ENCODE peak calls at places on chromosomes 2 and 18, in four cellular contexts. G is K562, T is HepG2, V is HEK293T. R is an unnamed sample.
A peak's percentile ranks its signal among the peaks of the same experiment; 100 is the strongest.

GRCh38 chr2:11898576-11898975 is 152.1 kb downstream of the LPIN1 start:
- DNase-seq in V (no peak), T (no peak), G (no peak), R (no peak)

GRCh38 chr2:127040169-127040568 is 66.8 kb downstream of the BIN1 start:
- DNase-seq in T (no peak), V (no peak), G (no peak), R (no peak)

GRCh38 chr2:144415381-144415780 is 104.5 kb downstream of the ZEB2 start:
- DNase-seq in V (no peak), T (no peak), G (no peak), R (no peak)

GRCh38 chr2:173657996-173658717 is 303.5 kb downstream of the CDCA7 start:
- DNase-seq in V (no peak), G (no peak), T (peak; percentile 26), R (no peak)

GRCh38 chr2:28606986-28607441 is 111.2 kb downstream of the PLB1 start:
- DNase-seq in G (no peak), T (no peak), V (no peak), R (peak; percentile 32)

GRCh38 chr18:26854292-26854881 is 11.1 kb downstream of the AQP4 start:
- DNase-seq in T (no peak), G (no peak), V (no peak), R (no peak)

GRCh38 chr2:232363784-232364615 is 14.6 kb upstream of the ALPP start:
- DNase-seq in V (no peak), G (no peak), T (no peak), R (peak; percentile 1)

GRCh38 chr2:132669854-132670103 is 226 bp downstream of the LYPD1 start:
- DNase-seq in V (peak; percentile 42), G (no peak), T (no peak), R (no peak)

GRCh38 chr2:42652086-42652485 is 83.7 kb downstream of the MTA3 start:
- DNase-seq in G (no peak), V (no peak), T (no peak), R (no peak)

GRCh38 chr2:16102976-16103380 is 162.6 kb downstream of the MYCN start:
- DNase-seq in G (no peak), T (no peak), V (no peak), R (peak; percentile 26)

GRCh38 chr2:160751021-160751420 is 257.4 kb upstream of the RBMS1 start:
- DNase-seq in G (no peak), T (no peak), V (no peak), R (no peak)

GRCh38 chr2:48841126-48841525 is 85.6 kb upstream of the LHCGR start:
- DNase-seq in T (no peak), G (no peak), V (no peak), R (no peak)

GRCh38 chr2:48849770-48850169 is 94.2 kb upstream of the LHCGR start:
- DNase-seq in T (no peak), V (no peak), G (no peak), R (no peak)

GRCh38 chr2:48845719-48846118 is 90.2 kb upstream of the LHCGR start:
- DNase-seq in G (no peak), V (no peak), T (no peak), R (no peak)

GRCh38 chr2:48844418-48845155 is 89.1 kb upstream of the LHCGR start:
- DNase-seq in V (no peak), T (no peak), G (no peak), R (no peak)
- TF ChIP-seq ELF4 in V (no peak), T (no peak), G (no peak), R (no peak)

GRCh38 chr2:233440714-233441113 is 86.4 kb downstream of the DGKD start:
- DNase-seq in V (no peak), T (no peak), G (no peak), R (no peak)
- TF ChIP-seq ELF4 in V (no peak), T (no peak), G (no peak), R (no peak)

DNA sequence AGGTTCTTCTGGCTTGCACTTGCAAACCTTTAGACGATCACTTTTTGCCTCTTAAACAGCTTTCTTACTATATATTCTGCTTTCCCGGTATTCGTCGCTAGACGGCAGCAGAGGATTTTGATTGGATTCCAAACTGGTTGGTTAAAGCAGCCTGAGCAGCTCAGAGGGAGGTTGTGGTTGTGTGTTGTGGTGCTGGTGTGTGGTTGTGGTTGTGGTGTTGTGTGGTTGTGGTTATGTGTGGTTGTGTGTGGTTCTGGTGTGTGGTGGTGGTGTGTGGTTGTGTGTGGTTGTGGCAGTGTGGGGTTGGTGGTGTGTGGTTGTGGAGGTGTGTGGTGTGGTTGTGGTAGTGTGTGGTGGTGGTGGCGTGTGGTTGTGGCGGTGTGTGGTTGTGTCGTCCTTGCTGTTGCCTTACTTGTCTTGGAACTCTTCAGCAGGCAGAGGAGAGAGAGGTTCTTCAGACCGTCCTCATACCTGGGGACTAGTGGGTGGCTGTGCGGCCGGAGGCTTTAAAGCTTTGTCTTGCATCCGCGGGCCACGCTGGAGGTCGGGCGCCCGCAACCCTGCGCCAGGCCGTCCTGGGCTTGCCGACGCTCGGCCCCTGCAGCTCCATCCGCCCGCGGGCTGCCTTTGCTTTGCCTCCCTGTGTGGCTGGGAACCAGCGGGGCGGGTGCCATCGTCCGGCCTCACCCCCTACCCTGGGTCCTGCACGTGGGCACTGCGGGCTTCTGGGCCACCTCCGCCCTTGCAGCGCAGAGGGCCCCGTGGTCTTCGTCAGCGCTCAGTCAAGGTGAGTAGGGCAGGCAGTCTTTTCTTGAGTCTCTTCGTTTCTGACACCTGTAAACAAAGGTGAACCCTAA is 190.8 kb downstream of the ARHGAP28 start:
- DNase-seq in V (peak; percentile 50), G (peak; percentile 44), T (peak; percentile 61), R (peak; percentile 78)
- TF ChIP-seq ELF4 in V (no peak), G (peak; percentile 61), T (no peak), R (no peak)

GRCh38 chr2:96436416-96436815 is 68.7 kb downstream of the NEURL3 start:
- DNase-seq in T (no peak), V (no peak), G (no peak), R (no peak)

GRCh38 chr2:96431319-96431718 is 73.8 kb downstream of the NEURL3 start:
- DNase-seq in V (no peak), T (no peak), G (no peak), R (no peak)

GRCh38 chr2:96427169-96427568 is 78.0 kb downstream of the NEURL3 start:
- DNase-seq in G (no peak), T (no peak), V (no peak), R (no peak)

GRCh38 chr2:96427917-96428316 is 77.2 kb downstream of the NEURL3 start:
- DNase-seq in V (no peak), T (peak; percentile 72), G (no peak), R (no peak)

GRCh38 chr2:96430394-96430988 is 74.7 kb downstream of the NEURL3 start:
- DNase-seq in V (no peak), G (no peak), T (no peak), R (no peak)
- TF ChIP-seq ELF4 in V (no peak), G (no peak), T (no peak), R (no peak)

DNA sequence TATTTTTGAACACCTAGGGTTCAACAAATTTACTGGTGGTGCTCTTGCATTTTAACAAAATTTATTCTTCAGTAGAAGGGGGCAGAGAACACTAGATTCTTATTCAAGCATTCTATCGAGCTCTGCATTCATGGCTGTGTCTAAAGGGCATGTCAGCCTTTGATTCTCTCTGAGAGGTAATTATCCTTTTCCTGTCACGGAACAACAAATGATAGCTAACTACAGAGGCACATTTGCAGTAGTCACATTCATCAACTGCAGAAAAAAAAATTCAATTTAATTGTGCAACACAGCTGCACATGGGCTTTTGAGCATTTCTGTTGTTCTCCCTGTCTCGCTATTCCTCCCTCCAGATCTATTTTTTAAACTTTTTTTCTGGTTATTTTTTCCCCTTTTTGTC is 13.0 kb upstream of the DLX1 start:
- DNase-seq in V (no peak), G (no peak), T (no peak), R (no peak)
- TF ChIP-seq ELF4 in V (no peak), G (no peak), T (no peak), R (no peak)

GRCh38 chr2:72214429-72215143 is 66.9 kb upstream of the CYP26B1 start:
- DNase-seq in T (peak; percentile 64), V (no peak), G (no peak), R (no peak)

GRCh38 chr2:72222829-72223564 is 75.3 kb upstream of the CYP26B1 start:
- DNase-seq in G (no peak), T (no peak), V (no peak), R (no peak)

GRCh38 chr2:72220170-72220569 is 72.5 kb upstream of the CYP26B1 start:
- DNase-seq in G (peak; percentile 18), V (peak; percentile 32), T (peak; percentile 16), R (peak; percentile 76)
- TF ChIP-seq ELF4 in G (no peak), V (no peak), T (no peak), R (no peak)